ENCODE peak calls at places on chromosomes 7 and 10, in six cellular contexts. R, L, U, G, D and H are unnamed samples. For H3K79me2, the result is how much of the 10 kb centered on the place peaks cover.

GRCh38 chr10:70331486-70332268 is 47.9 kb upstream of the NPFFR1 start:
- DNase-seq in R (peak), L (peak), U (peak), G (no peak), D (peak), H (peak)

GRCh38 chr10:94129393-94130130 is 135.8 kb downstream of the PLCE1 start:
- DNase-seq in R (peak), L (no peak), U (no peak), G (no peak), D (no peak), H (peak)

GRCh38 chr7:82163586-82163985 is 280.0 kb downstream of the CACNA2D1 start:
- DNase-seq in R (no peak), L (no peak), U (no peak), G (no peak), D (no peak), H (no peak)

GRCh38 chr10:110947061-110947595 is 27.7 kb downstream of the SHOC2 start:
- DNase-seq in R (peak), L (peak), U (no peak), G (no peak), D (no peak), H (peak)

GRCh38 chr7:102300643-102301211 is 14.1 kb downstream of the SH2B2 start:
- DNase-seq in R (no peak), L (no peak), U (no peak), G (peak), D (no peak), H (no peak)

GRCh38 chr7:72037494-72037893 is 374.6 kb downstream of the CALN1 start:
- DNase-seq in R (no peak), L (no peak), U (no peak), G (no peak), D (no peak), H (no peak)

GRCh38 chr7:155344270-155344617 is 46.6 kb downstream of the INSIG1 start:
- DNase-seq in R (no peak), L (no peak), U (no peak), G (no peak), D (no peak), H (no peak)

GRCh38 chr7:142898377-142899235 is 13.1 kb upstream of the TRPV6 start:
- DNase-seq in R (no peak), L (no peak), U (no peak), G (no peak), D (peak), H (peak)

GRCh38 chr7:50266893-50267386 is 37.6 kb upstream of the IKZF1 start:
- DNase-seq in R (no peak), L (no peak), U (no peak), G (no peak), D (no peak), H (no peak)

GRCh38 chr10:109740436-109740835 is 182.9 kb downstream of the XPNPEP1 start:
- DNase-seq in R (no peak), L (no peak), U (no peak), G (no peak), D (no peak), H (no peak)

GRCh38 chr7:106767498-106768323 is 97.4 kb upstream of the PIK3CG start:
- DNase-seq in R (peak), L (no peak), U (no peak), G (no peak), D (no peak), H (no peak)

GRCh38 chr10:48677625-48678024 is 7.0 kb upstream of the WDFY4 start:
- DNase-seq in R (no peak), L (no peak), U (no peak), G (no peak), D (no peak), H (no peak)

GRCh38 chr7:139901411-139901810 is 72.3 kb downstream of the TBXAS1 start:
- DNase-seq in R (no peak), L (no peak), U (no peak), G (no peak), D (no peak), H (no peak)

GRCh38 chr7:116227678-116228239 is 17.4 kb downstream of the TES start:
- DNase-seq in R (peak), L (peak), U (peak), G (no peak), D (peak), H (peak)

GRCh38 chr10:26593896-26594295 is 103.6 kb upstream of the PDSS1 start:
- DNase-seq in R (no peak), L (no peak), U (no peak), G (no peak), D (no peak), H (no peak)

GRCh38 chr10:119058005-119058404 is 22.6 kb downstream of the EIF3A start:
- DNase-seq in R (no peak), L (no peak), U (no peak), G (no peak), D (no peak), H (no peak)

GRCh38 chr10:119061926-119062325 is 18.7 kb downstream of the EIF3A start:
- DNase-seq in R (no peak), L (no peak), U (no peak), G (no peak), D (no peak), H (no peak)

GRCh38 chr10:119059557-119059956 is 21.1 kb downstream of the EIF3A start:
- DNase-seq in R (no peak), L (no peak), U (no peak), G (no peak), D (no peak), H (no peak)

GRCh38 chr10:119061352-119061751 is 19.3 kb downstream of the EIF3A start:
- DNase-seq in R (no peak), L (no peak), U (no peak), G (no peak), D (no peak), H (no peak)

DNA sequence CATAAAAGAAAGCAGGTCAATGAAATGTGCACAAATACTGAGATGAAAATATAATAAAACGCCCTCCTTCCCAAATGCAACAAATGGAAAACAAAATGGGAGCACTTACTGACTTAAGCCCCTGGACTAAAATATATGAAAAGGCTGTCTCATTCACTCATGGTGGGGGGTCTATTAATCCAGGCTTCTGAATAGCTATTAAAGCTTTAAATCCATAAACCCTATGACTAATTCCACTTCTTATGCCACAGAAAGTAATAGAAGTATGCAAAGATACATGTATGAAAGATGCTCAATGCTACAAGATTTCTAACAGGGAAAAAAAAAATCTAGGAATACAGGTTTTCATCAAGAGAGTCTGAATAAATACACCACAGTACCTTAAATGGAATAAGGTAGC is 20.5 kb downstream of the EIF3A start:
- DNase-seq in R (no peak), L (no peak), U (no peak), G (no peak), D (no peak), H (no peak)
- H3K79me2 ChIP-seq in R (half or more), L (half or more), U (half or more), G (half or more), D (under half), H (under half)

GRCh38 chr7:149790754-149791360 is 17.5 kb upstream of the ZNF467 start:
- DNase-seq in R (no peak), L (no peak), U (no peak), G (no peak), D (no peak), H (no peak)
- TF ChIP-seq EZH2 in R (no peak), L (no peak), U (no peak), G (no peak), D (no peak), H (no peak)

DNA sequence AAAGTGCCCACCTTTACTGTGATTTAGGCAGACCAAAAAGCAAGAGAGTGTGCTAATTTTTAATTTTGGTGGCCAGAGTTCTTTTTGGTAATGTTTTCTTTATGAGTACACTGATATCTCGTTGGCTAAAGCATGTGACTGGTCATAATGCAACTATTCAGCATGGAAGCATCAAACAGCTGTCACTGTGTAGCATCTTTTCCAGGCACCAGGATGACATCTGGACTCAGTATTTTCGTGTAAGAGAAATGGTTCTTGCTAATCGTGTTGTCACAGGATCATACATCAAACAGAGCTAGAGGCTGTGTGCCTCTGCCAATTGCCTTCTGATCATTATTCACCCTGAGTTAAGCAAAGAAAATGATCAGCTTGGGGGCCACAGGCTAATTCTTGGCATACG is 118.9 kb downstream of the SND1 start:
- DNase-seq in R (peak), L (no peak), U (no peak), G (no peak), D (no peak), H (no peak)
- H3K79me2 ChIP-seq in R (half or more), L (half or more), U (half or more), G (under half), D (under half), H (under half)

GRCh38 chr7:97016392-97017196 is 8.0 kb downstream of the DLX5 start:
- DNase-seq in R (no peak), L (no peak), U (no peak), G (peak), D (no peak), H (peak)

GRCh38 chr7:97018775-97019535 is 5.7 kb downstream of the DLX5 start:
- DNase-seq in R (no peak), L (no peak), U (no peak), G (peak), D (no peak), H (no peak)

GRCh38 chr7:97019710-97020109 is 4.9 kb downstream of the DLX5 start:
- DNase-seq in R (no peak), L (no peak), U (no peak), G (no peak), D (no peak), H (no peak)

GRCh38 chr7:97017197-97018125 is 7.2 kb downstream of the DLX5 start:
- DNase-seq in R (no peak), L (no peak), U (no peak), G (peak), D (no peak), H (no peak)

DNA sequence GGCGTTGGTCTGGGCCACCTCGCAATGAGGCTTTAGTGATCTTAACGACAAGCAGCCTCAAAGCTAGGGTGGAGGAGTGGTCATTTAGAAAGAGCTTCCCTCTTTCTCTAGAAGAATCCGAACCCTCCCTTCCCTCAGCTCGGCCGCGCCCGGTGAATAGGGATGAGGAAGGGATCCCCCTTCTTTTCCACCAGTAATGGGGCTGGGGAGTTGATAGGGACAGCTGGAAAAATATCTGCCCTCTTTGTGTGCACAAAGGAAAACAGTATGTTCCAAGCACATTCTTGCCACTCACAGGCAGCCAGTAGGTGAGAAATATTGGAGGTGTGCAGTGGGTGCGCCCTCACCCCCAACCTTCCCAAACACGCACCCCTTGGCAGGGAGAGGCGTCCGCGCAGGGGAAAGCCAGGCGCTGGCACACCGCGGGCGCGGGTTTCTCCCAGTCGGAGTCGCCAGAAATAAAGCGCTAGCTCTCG is 6.5 kb downstream of the DLX5 start:
- DNase-seq in R (no peak), L (no peak), U (no peak), G (peak), D (no peak), H (no peak)
- TF ChIP-seq EZH2 in R (peak), L (peak), U (peak), G (peak), D (no peak), H (no peak)

GRCh38 chr7:66771795-66772194 is 31.3 kb downstream of the RABGEF1 start:
- DNase-seq in R (no peak), L (no peak), U (no peak), G (peak), D (no peak), H (no peak)

GRCh38 chr7:66766041-66766440 is 25.5 kb downstream of the RABGEF1 start:
- DNase-seq in R (no peak), L (no peak), U (no peak), G (no peak), D (no peak), H (no peak)

GRCh38 chr7:66768865-66769832 is 28.6 kb downstream of the RABGEF1 start:
- DNase-seq in R (no peak), L (no peak), U (no peak), G (no peak), D (no peak), H (no peak)

DNA sequence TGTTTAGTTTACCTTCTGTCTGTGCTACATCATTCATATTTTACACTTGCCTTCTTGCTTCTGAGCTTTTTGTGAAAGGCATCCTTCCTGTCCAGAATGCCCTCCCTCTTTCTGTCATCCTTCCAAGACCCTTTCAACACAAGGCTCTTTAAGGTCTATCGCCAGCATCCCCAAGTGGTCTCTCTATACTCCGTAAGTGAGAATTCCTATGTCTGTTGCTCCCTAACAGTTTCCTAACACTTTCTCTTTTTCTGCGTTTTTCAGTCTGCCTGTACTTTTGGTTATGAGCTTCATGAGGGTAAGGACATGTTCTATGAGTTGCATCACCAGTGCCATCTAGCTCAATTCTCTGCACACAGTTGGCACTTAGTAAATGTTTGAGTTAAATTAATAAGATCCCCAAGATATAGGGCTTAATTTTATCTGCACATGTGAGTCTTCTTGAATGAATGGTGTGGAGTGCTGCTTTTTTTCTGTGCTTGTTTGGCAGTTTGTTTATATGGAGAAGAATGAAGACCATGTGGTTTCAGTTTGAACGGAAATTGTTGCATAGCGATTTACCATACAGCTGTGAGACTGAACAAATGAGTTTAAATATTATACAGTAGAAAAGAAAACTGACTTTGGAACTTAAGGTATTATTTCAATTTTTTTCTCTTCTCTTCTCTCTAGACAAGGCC is 29.4 kb downstream of the RABGEF1 start:
- DNase-seq in R (peak), L (no peak), U (no peak), G (no peak), D (no peak), H (no peak)
- H3K79me2 ChIP-seq in R (half or more), L (half or more), U (under half), G (half or more), D (under half), H (half or more)

DNA sequence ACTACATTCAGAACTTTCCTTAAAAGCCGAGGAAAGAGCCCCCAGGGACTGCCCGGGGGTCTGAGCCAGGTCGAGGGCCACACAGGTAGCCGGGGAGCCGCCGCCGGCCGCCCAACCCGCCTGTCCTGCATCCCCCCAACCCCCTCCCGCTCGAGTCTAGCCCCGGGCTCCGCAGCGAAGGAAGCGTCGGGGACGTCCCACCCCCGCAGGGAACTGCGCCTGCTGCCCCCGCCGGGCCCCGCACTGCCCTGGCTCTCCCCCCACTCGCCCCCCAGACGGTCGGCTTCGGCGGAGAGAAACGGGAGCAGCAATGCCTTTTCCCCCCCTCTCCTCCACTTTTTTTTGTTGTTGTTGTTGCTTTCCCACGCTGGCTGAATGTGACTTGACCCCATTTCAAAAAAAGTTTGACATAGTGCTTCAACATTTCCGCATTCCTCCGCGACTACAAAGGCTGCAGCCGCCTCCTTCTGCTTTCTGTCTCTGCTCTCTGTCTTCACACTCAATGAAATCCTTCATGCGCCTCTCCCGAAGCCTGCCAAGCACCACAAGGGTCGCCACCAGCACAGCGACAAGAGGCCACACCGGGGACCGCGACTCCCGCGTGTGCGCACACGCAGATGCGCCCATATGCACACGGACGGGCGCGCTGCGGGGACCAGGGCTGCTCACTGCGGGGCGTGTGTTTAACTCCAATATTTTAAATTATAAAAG is 1.1 kb downstream of the CDK6 start:
- DNase-seq in R (peak), L (peak), U (peak), G (peak), D (peak), H (peak)
- TF ChIP-seq EZH2 in R (no peak), L (no peak), U (no peak), G (peak), D (no peak), H (no peak)

DNA sequence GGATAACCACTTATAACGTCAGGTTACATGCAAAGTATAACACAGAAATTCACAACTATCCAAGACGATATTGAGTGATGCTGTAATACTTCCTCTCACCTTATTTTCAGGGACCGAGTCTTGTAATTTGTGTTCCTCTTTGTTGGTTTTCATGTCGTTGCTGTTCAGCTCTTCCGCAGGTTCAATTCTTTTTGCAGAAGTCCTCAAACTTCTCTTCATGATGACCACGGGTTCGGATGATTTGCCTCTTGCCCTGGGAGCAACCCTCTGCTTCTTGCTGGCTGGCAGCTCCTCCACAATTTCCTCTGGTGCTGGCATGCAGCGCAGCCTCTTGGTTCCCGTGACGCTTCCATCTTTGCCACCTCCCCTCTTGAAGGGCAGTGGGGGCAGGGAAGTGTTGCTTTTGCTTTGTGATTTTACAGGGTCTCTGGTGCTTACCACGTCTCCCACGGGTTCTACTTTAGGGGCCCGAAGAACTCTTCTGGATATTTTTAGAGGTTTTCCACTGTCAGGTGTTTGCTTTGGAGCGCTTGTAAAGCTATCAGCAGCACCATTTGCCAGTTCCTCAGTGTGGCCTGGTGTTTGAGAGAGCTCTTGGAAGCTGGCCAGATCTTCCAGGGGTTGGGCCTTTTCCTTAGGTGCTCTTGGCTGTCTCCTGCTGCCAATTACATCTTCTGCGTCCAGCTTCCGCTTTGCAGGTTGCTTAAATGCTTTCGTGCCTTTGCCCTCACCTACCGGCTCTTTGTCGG is 23.6 kb downstream of the MKI67 start:
- DNase-seq in R (no peak), L (no peak), U (no peak), G (no peak), D (no peak), H (no peak)
- H3K79me2 ChIP-seq in R (under half), L (under half), U (under half), G (under half), D (under half), H (under half)

GRCh38 chr10:30752481-30752881 is 122.9 kb upstream of the LYZL2 start:
- DNase-seq in R (no peak), L (no peak), U (no peak), G (no peak), D (no peak), H (no peak)
- TF ChIP-seq EZH2 in R (no peak), L (no peak), U (no peak), G (no peak), D (no peak), H (no peak)

DNA sequence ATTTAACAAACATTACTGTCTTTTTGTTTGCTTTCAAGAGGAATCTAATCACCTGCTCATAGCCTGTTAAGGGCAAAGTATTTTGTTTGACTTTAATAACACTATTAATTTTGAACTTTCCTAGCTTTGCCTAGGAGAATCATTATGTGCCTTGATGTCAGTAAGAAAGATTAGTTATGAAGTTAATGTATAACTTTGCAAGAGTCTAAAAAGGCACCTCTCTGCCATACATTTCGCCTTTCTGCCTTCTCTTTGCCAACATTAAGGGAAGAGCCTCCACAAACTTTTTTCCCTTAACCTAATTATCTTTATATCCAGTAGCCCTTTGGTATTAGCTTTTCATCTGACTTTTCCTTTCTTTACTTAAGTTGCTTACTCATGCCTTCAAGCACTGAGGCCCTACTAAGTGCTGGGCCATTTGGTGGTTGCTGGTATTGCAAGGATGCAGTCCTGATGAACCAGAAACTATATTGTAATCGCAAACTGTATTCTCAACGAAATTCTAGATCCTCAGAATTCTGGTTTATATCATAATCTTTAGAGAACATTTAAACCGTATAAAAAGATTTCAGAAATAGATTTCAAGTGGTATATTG is 108.5 kb downstream of the SND1 start:
- DNase-seq in R (no peak), L (no peak), U (no peak), G (no peak), D (no peak), H (no peak)
- H3K79me2 ChIP-seq in R (half or more), L (half or more), U (half or more), G (half or more), D (half or more), H (half or more)